ENCODE peak calls at places on chromosomes 13 and 19, in eight cellular contexts. I is HT-29, U is vagina, D is lower leg skin, Q is esophagus squamous epithelium, N is bronchial epithelial cell, O is fibroblast of the aortic adventitia, V is T1000. L is an unnamed sample.

GRCh38 chr13:93266681-93267080 is 40.1 kb downstream of the GPC6 start:
- DNase-seq in I (no peak), U (no peak), D (no peak), Q (no peak), N (no peak), O (no peak), V (no peak), L (no peak)

GRCh38 chr13:99417821-99418662 is 83.2 kb upstream of the TM9SF2 start:
- DNase-seq in I (no peak), U (no peak), D (peak; percentile 77), Q (no peak), N (no peak), O (no peak), V (no peak), L (no peak)

GRCh38 chr13:99044764-99045163 is 66.9 kb upstream of the DOCK9 start:
- DNase-seq in I (no peak), U (peak; percentile 40), D (no peak), Q (no peak), N (no peak), O (no peak), V (no peak), L (no peak)

GRCh38 chr19:49490287-49491029 is 3.0 kb downstream of the RPL13A start:
- DNase-seq in I (peak; percentile 0), U (no peak), D (no peak), Q (no peak), N (no peak), O (no peak), V (no peak), L (no peak)

GRCh38 chr13:32121316-32121715 is 89.7 kb downstream of the FRY start:
- DNase-seq in I (no peak), U (no peak), D (no peak), Q (no peak), N (no peak), O (no peak), V (no peak), L (no peak)

GRCh38 chr13:66558511-66558910 is 671.6 kb downstream of the PCDH9 start:
- DNase-seq in I (no peak), U (no peak), D (no peak), Q (no peak), N (no peak), O (peak; percentile 11), V (no peak), L (no peak)

GRCh38 chr19:39093761-39094160 is 9.6 kb downstream of the ACP7 start:
- DNase-seq in I (no peak), U (no peak), D (no peak), Q (no peak), N (peak; percentile 59), O (peak; percentile 85), V (no peak), L (no peak)

GRCh38 chr19:33998739-33999345 is 173.5 kb upstream of the LSM14A start:
- DNase-seq in I (peak; percentile 34), U (no peak), D (no peak), Q (no peak), N (peak; percentile 27), O (peak; percentile 23), V (no peak), L (no peak)

GRCh38 chr13:28337196-28338045 is 157.5 kb downstream of the FLT1 start:
- DNase-seq in I (no peak), U (no peak), D (no peak), Q (no peak), N (peak; percentile 25), O (peak; percentile 87), V (no peak), L (no peak)

GRCh38 chr13:32278456-32278855 is 36.7 kb downstream of the ZAR1L start:
- DNase-seq in I (no peak), U (no peak), D (no peak), Q (no peak), N (peak; percentile 55), O (no peak), V (no peak), L (no peak)

GRCh38 chr19:43595605-43595998 is 332 bp downstream of the IRGQ start:
- DNase-seq in I (no peak), U (no peak), D (no peak), Q (no peak), N (no peak), O (no peak), V (peak; percentile 36), L (no peak)

GRCh38 chr19:9865732-9866627 is 30.9 kb downstream of the PIN1 start:
- DNase-seq in I (no peak), U (no peak), D (no peak), Q (no peak), N (no peak), O (no peak), V (no peak), L (no peak)

GRCh38 chr19:9768175-9769112 is at the start of gene ZNF846:
- DNase-seq in I (peak; percentile 90), U (peak; percentile 90), D (peak; percentile 98), Q (peak; percentile 63), N (peak; percentile 88), O (peak; percentile 96), V (peak; percentile 85), L (peak; percentile 79)

GRCh38 chr13:40665061-40665753 is 1.2 kb downstream of the FOXO1 start:
- DNase-seq in I (peak; percentile 67), U (no peak), D (peak; percentile 89), Q (no peak), N (no peak), O (no peak), V (no peak), L (peak; percentile 29)

GRCh38 chr13:107585466-107585865 is 629.9 kb downstream of the LIG4 start:
- DNase-seq in I (no peak), U (no peak), D (no peak), Q (no peak), N (no peak), O (no peak), V (no peak), L (no peak)

GRCh38 chr13:106008540-106008939 is 526.9 kb downstream of the EFNB2 start:
- DNase-seq in I (no peak), U (no peak), D (no peak), Q (no peak), N (no peak), O (no peak), V (no peak), L (no peak)

GRCh38 chr13:95601906-95602305 is 42.6 kb downstream of the DZIP1 start:
- DNase-seq in I (no peak), U (no peak), D (no peak), Q (no peak), N (no peak), O (no peak), V (no peak), L (no peak)

GRCh38 chr19:8361921-8362793 is 1.8 kb upstream of the ANGPTL4 start:
- DNase-seq in I (peak; percentile 92), U (peak; percentile 95), D (peak; percentile 99), Q (no peak), N (peak; percentile 99), O (peak; percentile 99), V (peak; percentile 89), L (no peak)

GRCh38 chr13:98466634-98467236 is 110.2 kb downstream of the STK24 start:
- DNase-seq in I (peak; percentile 76), U (no peak), D (no peak), Q (no peak), N (peak; percentile 67), O (peak; percentile 45), V (no peak), L (peak; percentile 59)

GRCh38 chr19:3245050-3245449 is 20.6 kb downstream of the CELF5 start:
- DNase-seq in I (no peak), U (no peak), D (no peak), Q (no peak), N (no peak), O (no peak), V (no peak), L (no peak)

GRCh38 chr13:48315981-48316380 is 12.4 kb downstream of the RB1 start:
- DNase-seq in I (no peak), U (no peak), D (no peak), Q (no peak), N (no peak), O (no peak), V (no peak), L (no peak)

GRCh38 chr13:109700176-109700575 is 86.2 kb downstream of the IRS2 start:
- DNase-seq in I (peak; percentile 86), U (no peak), D (peak; percentile 93), Q (no peak), N (peak; percentile 50), O (peak; percentile 24), V (no peak), L (no peak)

GRCh38 chr19:10742494-10742893 is 24.6 kb downstream of the DNM2 start:
- DNase-seq in I (no peak), U (no peak), D (no peak), Q (no peak), N (no peak), O (no peak), V (no peak), L (no peak)

GRCh38 chr13:23159205-23159586 is 21.6 kb upstream of the SGCG start:
- DNase-seq in I (no peak), U (no peak), D (no peak), Q (no peak), N (peak; percentile 25), O (peak; percentile 2), V (no peak), L (peak; percentile 26)

GRCh38 chr13:27619093-27619705 is 1.1 kb downstream of the LNX2 start:
- DNase-seq in I (peak; percentile 67), U (no peak), D (no peak), Q (no peak), N (peak; percentile 36), O (peak; percentile 76), V (no peak), L (no peak)

GRCh38 chr19:13902993-13903555 is 2.8 kb downstream of the BRME1 start:
- DNase-seq in I (peak; percentile 23), U (no peak), D (no peak), Q (no peak), N (no peak), O (no peak), V (no peak), L (peak; percentile 44)

GRCh38 chr19:51417107-51417806 is at the start of gene SIGLEC10:
- DNase-seq in I (no peak), U (no peak), D (peak; percentile 85), Q (peak; percentile 38), N (no peak), O (peak; percentile 19), V (no peak), L (no peak)

GRCh38 chr19:43495082-43495481 is 9.5 kb downstream of the PHLDB3 start:
- DNase-seq in I (no peak), U (no peak), D (peak; percentile 60), Q (no peak), N (no peak), O (no peak), V (no peak), L (no peak)

GRCh38 chr19:45003485-45003884 is 2.2 kb downstream of the RELB start:
- DNase-seq in I (no peak), U (no peak), D (no peak), Q (no peak), N (no peak), O (no peak), V (no peak), L (no peak)

GRCh38 chr13:110106726-110107125 is 200.2 kb downstream of the COL4A1 start:
- DNase-seq in I (no peak), U (peak; percentile 84), D (no peak), Q (no peak), N (no peak), O (peak; percentile 56), V (no peak), L (no peak)

GRCh38 chr13:77136902-77137420 is 110.0 kb upstream of the FBXL3 start:
- DNase-seq in I (no peak), U (no peak), D (no peak), Q (no peak), N (peak; percentile 49), O (peak; percentile 34), V (no peak), L (no peak)

GRCh38 chr13:112873851-112874750 is 94.9 kb upstream of the MCF2L start:
- DNase-seq in I (peak; percentile 93), U (no peak), D (peak; percentile 95), Q (peak; percentile 22), N (peak; percentile 34), O (peak; percentile 65), V (no peak), L (peak; percentile 97)

GRCh38 chr19:12985049-12985776 is 10.1 kb upstream of the NFIX start:
- DNase-seq in I (peak; percentile 80), U (peak; percentile 88), D (peak; percentile 95), Q (no peak), N (no peak), O (peak; percentile 28), V (no peak), L (no peak)

GRCh38 chr13:44763604-44764311 is 187.6 kb upstream of the TSC22D1 start:
- DNase-seq in I (peak; percentile 71), U (no peak), D (no peak), Q (no peak), N (no peak), O (peak; percentile 13), V (no peak), L (no peak)